ENCODE peak calls at places on chromosomes 1 and 21, in eight cellular contexts. R is tibial artery, A is astrocyte of the cerebellum, X is OCI-LY7, L is transverse colon, E is cardiac fibroblast, W is IMR-90, G is endodermal cell. M is an unnamed sample.

GRCh38 chr21:36804867-36805611 is 106.1 kb downstream of the SIM2 start:
- DNase-seq in E (no peak), W (no peak), A (no peak), G (no peak), L (no peak), X (no peak), R (no peak), M (no peak)

GRCh38 chr21:46202592-46203202 is 18.4 kb upstream of the SPATC1L start:
- DNase-seq in A (no peak), E (peak), G (no peak), L (no peak), W (no peak), X (no peak), R (no peak), M (no peak)

GRCh38 chr1:156714830-156715229 is 9.4 kb upstream of the CRABP2 start:
- DNase-seq in L (no peak), R (no peak), W (no peak), E (no peak), X (no peak), G (no peak), A (no peak), M (no peak)

GRCh38 chr1:21665711-21666571 is 3.2 kb downstream of the RAP1GAP start:
- DNase-seq in A (no peak), E (peak), G (peak), L (no peak), R (no peak), W (peak), X (no peak), M (no peak)

GRCh38 chr1:207981976-207982375 is 71.1 kb upstream of the CD34 start:
- DNase-seq in A (no peak), E (no peak), X (peak), L (no peak), G (peak), W (no peak), R (no peak), M (peak)

GRCh38 chr1:214823311-214824117 is 220.5 kb downstream of the CENPF start:
- DNase-seq in E (no peak), X (peak), R (no peak), L (no peak), W (no peak), G (peak), A (no peak), M (no peak)

GRCh38 chr1:42931911-42932422 is 26.7 kb downstream of the SLC2A1 start:
- DNase-seq in X (peak), G (peak), R (no peak), W (no peak), A (no peak), L (peak), E (no peak), M (no peak)

GRCh38 chr1:89081005-89081404 is 16.0 kb upstream of the GBP1 start:
- DNase-seq in X (no peak), A (no peak), R (no peak), E (no peak), L (no peak), G (no peak), W (no peak), M (no peak)

GRCh38 chr1:30790850-30791778 is 33.5 kb upstream of the LAPTM5 start:
- DNase-seq in E (no peak), L (no peak), G (no peak), X (peak), W (no peak), R (no peak), A (no peak), M (no peak)

GRCh38 chr1:71881611-71882010 is 400.7 kb downstream of the NEGR1 start:
- DNase-seq in A (peak), E (no peak), X (no peak), L (no peak), R (no peak), G (no peak), W (peak), M (no peak)

GRCh38 chr1:112386786-112387346 is 9.1 kb upstream of the CTTNBP2NL start:
- DNase-seq in L (no peak), G (no peak), E (no peak), W (no peak), R (no peak), X (no peak), A (no peak), M (no peak)

GRCh38 chr1:244601336-244601735 is 51.6 kb upstream of the DESI2 start:
- DNase-seq in W (no peak), E (no peak), L (no peak), G (no peak), A (no peak), R (no peak), X (no peak), M (no peak)

GRCh38 chr1:244603498-244603897 is 49.4 kb upstream of the DESI2 start:
- DNase-seq in A (peak), X (peak), R (no peak), L (no peak), E (peak), W (peak), G (no peak), M (peak)

GRCh38 chr1:244605835-244606234 is 47.1 kb upstream of the DESI2 start:
- DNase-seq in L (no peak), X (no peak), A (no peak), R (no peak), W (no peak), G (no peak), E (no peak), M (no peak)

GRCh38 chr1:244598611-244599010 is 54.3 kb upstream of the DESI2 start:
- DNase-seq in R (no peak), E (no peak), L (no peak), X (no peak), A (no peak), G (no peak), W (peak), M (no peak)

DNA sequence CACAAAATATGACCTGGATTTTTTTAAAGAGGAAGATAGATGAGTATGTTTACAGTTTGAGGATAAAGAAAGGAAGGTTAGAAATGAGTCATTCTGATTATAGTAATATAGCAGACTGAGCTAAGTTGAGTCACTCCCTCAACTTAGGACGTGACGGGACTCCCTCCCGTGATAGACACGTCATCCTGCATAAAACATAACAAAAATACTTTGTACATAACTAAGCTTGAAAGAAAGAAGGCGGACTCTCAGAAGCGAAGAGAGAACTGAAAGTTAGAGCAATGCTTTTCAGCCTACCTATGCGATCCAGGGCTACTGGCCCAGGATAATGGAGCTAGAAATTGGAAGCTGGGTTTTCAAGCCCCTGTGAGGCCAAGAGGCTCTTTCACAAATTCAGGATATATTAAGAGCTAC is 53.0 kb upstream of the DESI2 start:
- DNase-seq in X (no peak), W (peak), L (peak), G (no peak), A (peak), E (peak), R (peak), M (peak)
- H3K4me3 ChIP-seq in X (no peak), W (peak), L (no peak), G (no peak), A (peak), E (peak), R (no peak), M (peak)

GRCh38 chr1:85027242-85027983 is 20.9 kb downstream of the MCOLN3 start:
- DNase-seq in R (no peak), X (peak), G (no peak), E (peak), A (no peak), W (peak), L (no peak), M (peak)
- TF ChIP-seq CTCF in R (peak), X (peak), G (peak), E (no peak), A (no peak), W (peak), L (no peak), M (peak)

DNA sequence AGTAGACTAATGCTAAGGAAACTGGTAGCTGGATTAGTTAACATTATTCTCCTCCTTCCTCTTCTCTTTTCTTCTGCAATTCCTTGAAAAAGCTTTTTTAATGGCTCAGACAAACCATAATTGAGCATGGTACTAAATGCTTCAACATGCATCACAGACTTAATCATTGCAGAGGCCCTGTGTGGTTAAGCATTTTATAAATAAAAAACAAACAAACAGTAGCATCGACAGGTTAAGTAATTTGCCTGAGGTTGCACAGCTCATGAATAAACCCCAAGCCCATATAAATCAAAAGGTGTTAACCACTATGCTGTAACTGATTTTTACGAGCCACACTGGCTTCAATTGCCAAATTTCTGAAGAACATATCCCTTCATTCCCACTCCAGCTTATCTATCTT is 462.1 kb downstream of the LMO4 start:
- DNase-seq in W (no peak), R (no peak), E (no peak), X (no peak), G (no peak), A (no peak), L (no peak), M (no peak)
- H3K4me3 ChIP-seq in W (no peak), R (no peak), E (no peak), X (no peak), G (no peak), A (no peak), L (no peak), M (no peak)

GRCh38 chr1:172002725-172003345 is 161.5 kb downstream of the DNM3 start:
- DNase-seq in L (peak), R (no peak), W (peak), X (peak), G (peak), A (peak), E (peak), M (peak)
- TF ChIP-seq CTCF in L (peak), R (peak), W (peak), X (peak), G (peak), A (peak), E (peak), M (peak)

DNA sequence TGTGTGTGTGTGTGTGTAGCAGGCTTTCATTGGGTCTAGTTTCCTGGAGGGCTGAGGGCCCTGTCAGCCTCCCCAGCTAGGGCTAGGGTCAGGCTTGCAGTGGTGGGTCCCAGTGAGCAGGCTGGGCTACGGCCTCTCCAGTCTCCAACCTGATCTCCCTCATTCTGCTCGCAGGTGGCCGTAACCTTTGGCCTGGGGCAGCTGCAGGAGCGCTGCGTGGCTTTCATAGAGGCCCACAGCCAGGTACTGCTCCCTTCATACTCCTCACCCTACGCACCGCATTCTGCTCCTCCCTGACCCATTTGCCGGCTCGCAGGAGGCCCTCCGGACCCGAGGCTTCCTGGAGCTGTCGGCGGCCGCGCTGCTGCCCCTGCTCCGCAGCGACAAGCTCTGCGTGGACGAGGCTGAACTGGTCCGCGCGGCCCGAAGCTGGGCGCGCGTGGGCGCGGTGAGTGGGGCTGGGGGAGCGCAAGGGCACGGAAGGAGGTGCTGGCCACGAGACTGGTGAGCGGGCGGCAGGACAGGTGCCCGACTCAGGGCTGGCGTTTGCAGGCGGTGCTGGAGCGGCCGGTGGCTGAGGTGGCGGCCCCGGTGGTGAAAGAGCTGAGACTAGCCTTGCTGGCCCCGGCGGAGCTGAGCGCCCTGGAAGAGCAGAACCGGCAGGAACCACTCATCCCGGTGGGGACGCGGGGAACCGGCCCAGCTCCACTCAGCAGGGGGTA is 4.7 kb downstream of the BTBD19 start:
- DNase-seq in L (peak), W (no peak), E (no peak), X (no peak), G (peak), R (peak), A (no peak), M (peak)
- H3K4me3 ChIP-seq in L (peak), W (no peak), E (no peak), X (peak), G (no peak), R (peak), A (peak), M (peak)

GRCh38 chr21:41589131-41589530 is 81.2 kb upstream of the TMPRSS2 start:
- DNase-seq in R (no peak), W (no peak), L (no peak), A (no peak), E (no peak), X (peak), G (no peak), M (no peak)
- TF ChIP-seq CTCF in R (no peak), W (no peak), L (no peak), A (no peak), E (no peak), X (peak), G (peak), M (peak)

GRCh38 chr1:186183970-186184628 is 191.0 kb downstream of the TPR start:
- DNase-seq in E (peak), L (no peak), G (no peak), W (no peak), X (no peak), R (no peak), A (peak), M (peak)
- H3K4me3 ChIP-seq in E (no peak), L (no peak), G (no peak), W (no peak), X (peak), R (no peak), A (no peak), M (no peak)

GRCh38 chr1:40855513-40855912 is 6.7 kb downstream of the CITED4 start:
- DNase-seq in E (no peak), R (no peak), G (peak), L (no peak), X (no peak), A (no peak), W (no peak), M (peak)
- TF ChIP-seq CTCF in E (peak), R (no peak), G (peak), L (no peak), X (peak), A (peak), W (peak), M (peak)

M was measured in choroid plexus epithelial cell.